ENCODE peak calls at places on chromosomes 4 and X, in eight cellular contexts. I, K, W, F, V, E, Y and B are unnamed samples.

GRCh38 chrX:41300758-41301437 is 33.1 kb upstream of the DDX3X start:
- DNase-seq in I (peak; percentile 8), K (no peak), W (no peak), F (no peak), V (no peak), E (no peak), Y (no peak), B (no peak)

GRCh38 chr4:85681194-85681803 is 206.3 kb downstream of the ARHGAP24 start:
- DNase-seq in I (peak; percentile 78), K (no peak), W (no peak), F (peak; percentile 34), V (peak; percentile 97), E (peak; percentile 33), Y (peak; percentile 94), B (no peak)

GRCh38 chrX:136636121-136636520 is 11.8 kb upstream of the CD40LG start:
- DNase-seq in I (no peak), K (no peak), W (no peak), F (no peak), V (no peak), E (no peak), Y (no peak), B (no peak)

GRCh38 chrX:153886915-153887314 is 942 bp upstream of the L1CAM start:
- DNase-seq in I (no peak), K (no peak), W (no peak), F (no peak), V (no peak), E (no peak), Y (no peak), B (no peak)

GRCh38 chr4:44738615-44739014 is 12.3 kb upstream of the GNPDA2 start:
- DNase-seq in I (no peak), K (no peak), W (no peak), F (no peak), V (no peak), E (no peak), Y (no peak), B (no peak)

GRCh38 chrX:20240201-20240600 is 26.5 kb downstream of the RPS6KA3 start:
- DNase-seq in I (no peak), K (no peak), W (no peak), F (no peak), V (no peak), E (no peak), Y (no peak), B (no peak)

GRCh38 chr4:996994-997374 is 3.8 kb upstream of the SLC26A1 start:
- DNase-seq in I (no peak), K (no peak), W (no peak), F (no peak), V (no peak), E (no peak), Y (no peak), B (no peak)

GRCh38 chr4:119000400-119000799 is 111.7 kb downstream of the SYNPO2 start:
- DNase-seq in I (no peak), K (no peak), W (no peak), F (no peak), V (no peak), E (no peak), Y (no peak), B (no peak)

GRCh38 chr4:33062155-33062554 is 2342.0 kb downstream of the PCDH7 start:
- DNase-seq in I (no peak), K (no peak), W (no peak), F (no peak), V (no peak), E (no peak), Y (no peak), B (no peak)

GRCh38 chr4:187687701-187688100 is 307.9 kb upstream of the ZFP42 start:
- DNase-seq in I (no peak), K (no peak), W (no peak), F (no peak), V (no peak), E (no peak), Y (no peak), B (no peak)

GRCh38 chrX:150551963-150552362 is 16.5 kb upstream of the MTM1 start:
- DNase-seq in I (no peak), K (no peak), W (no peak), F (no peak), V (no peak), E (no peak), Y (no peak), B (no peak)

GRCh38 chr4:26807330-26807729 is 53.3 kb upstream of the STIM2 start:
- DNase-seq in I (no peak), K (no peak), W (no peak), F (no peak), V (no peak), E (no peak), Y (no peak), B (peak; percentile 15)

GRCh38 chr4:69092190-69092589 is 4.1 kb upstream of the UGT2B7 start:
- DNase-seq in I (peak; percentile 1), K (no peak), W (no peak), F (peak; percentile 37), V (no peak), E (no peak), Y (no peak), B (no peak)

GRCh38 chr4:10736266-10736665 is 51.7 kb upstream of the CLNK start:
- DNase-seq in I (no peak), K (no peak), W (no peak), F (no peak), V (no peak), E (no peak), Y (no peak), B (no peak)

GRCh38 chr4:13963601-13964000 is 336.1 kb upstream of the BOD1L1 start:
- DNase-seq in I (no peak), K (no peak), W (no peak), F (no peak), V (no peak), E (no peak), Y (no peak), B (no peak)

GRCh38 chrX:155900765-155901164 is 19.6 kb downstream of the VAMP7 start:
- DNase-seq in I (no peak), K (no peak), W (no peak), F (no peak), V (no peak), E (no peak), Y (no peak), B (no peak)

GRCh38 chr4:2785613-2786012 is 7.3 kb upstream of the SH3BP2 start:
- DNase-seq in I (no peak), K (no peak), W (no peak), F (no peak), V (no peak), E (no peak), Y (no peak), B (peak; percentile 48)

GRCh38 chrX:134251241-134251640 is 14.3 kb downstream of the CCDC160 start:
- DNase-seq in I (no peak), K (no peak), W (no peak), F (no peak), V (no peak), E (no peak), Y (no peak), B (no peak)

GRCh38 chr4:131430302-131430701 is 1718.8 kb upstream of the PCDH10 start:
- DNase-seq in I (no peak), K (no peak), W (no peak), F (no peak), V (no peak), E (no peak), Y (no peak), B (no peak)

GRCh38 chrX:36684053-36684452 is 324.1 kb upstream of the FAM47C start:
- DNase-seq in I (no peak), K (no peak), W (no peak), F (no peak), V (no peak), E (no peak), Y (no peak), B (no peak)

GRCh38 chr4:148426643-148427042 is 15.6 kb downstream of the NR3C2 start:
- DNase-seq in I (no peak), K (no peak), W (no peak), F (no peak), V (no peak), E (no peak), Y (no peak), B (no peak)

GRCh38 chr4:142778430-142778829 is 67.7 kb downstream of the INPP4B start:
- DNase-seq in I (peak; percentile 15), K (no peak), W (no peak), F (peak; percentile 15), V (peak; percentile 2), E (no peak), Y (peak; percentile 33), B (no peak)

GRCh38 chr4:184475096-184475461 is 729 bp upstream of the IRF2 start:
- DNase-seq in I (peak; percentile 68), K (peak; percentile 64), W (peak; percentile 39), F (no peak), V (no peak), E (peak; percentile 58), Y (peak; percentile 30), B (no peak)

GRCh38 chr4:76197001-76197743 is 16.5 kb downstream of the SCARB2 start:
- DNase-seq in I (peak; percentile 30), K (no peak), W (no peak), F (no peak), V (no peak), E (no peak), Y (no peak), B (no peak)

GRCh38 chr4:8747467-8747841 is 124.2 kb downstream of the HMX1 start:
- DNase-seq in I (no peak), K (no peak), W (no peak), F (no peak), V (no peak), E (no peak), Y (no peak), B (no peak)